ENCODE peak calls at places on chromosome 14, in five cellular contexts. One of them, this sample, is unnamed. For H3K36me3 and H3K4me1, the result is how much of the 10 kb centered on the place peaks cover.

GRCh38 chr14:100580316-100581227 is 6.6 kb downstream of the BEGAIN start:
- DNase-seq in neuronal stem cell: no peak
- DNase-seq in GM23248: no peak
- DNase-seq in naive thymus-derived CD4-positive, alpha-beta T cell: no peak
- DNase-seq in mucosa of descending colon: peak
- DNase-seq in this sample: no peak

GRCh38 chr14:87990687-87991086 is 2.3 kb downstream of the GALC start:
- DNase-seq in neuronal stem cell: no peak
- DNase-seq in GM23248: no peak
- DNase-seq in naive thymus-derived CD4-positive, alpha-beta T cell: no peak
- DNase-seq in mucosa of descending colon: no peak
- DNase-seq in this sample: no peak

GRCh38 chr14:61419201-61419600 is 97.8 kb downstream of the PRKCH start:
- DNase-seq in neuronal stem cell: no peak
- DNase-seq in GM23248: no peak
- DNase-seq in naive thymus-derived CD4-positive, alpha-beta T cell: no peak
- DNase-seq in mucosa of descending colon: no peak
- DNase-seq in this sample: no peak

GRCh38 chr14:80059041-80059440 is 152.3 kb downstream of the DIO2 start:
- DNase-seq in neuronal stem cell: no peak
- DNase-seq in GM23248: no peak
- DNase-seq in naive thymus-derived CD4-positive, alpha-beta T cell: no peak
- DNase-seq in mucosa of descending colon: no peak
- DNase-seq in this sample: no peak

GRCh38 chr14:106346534-106347290 is 820.3 kb downstream of the TMEM121 start:
- DNase-seq in neuronal stem cell: no peak
- DNase-seq in GM23248: no peak
- DNase-seq in naive thymus-derived CD4-positive, alpha-beta T cell: no peak
- DNase-seq in mucosa of descending colon: no peak
- DNase-seq in this sample: no peak

GRCh38 chr14:44901696-44902095 is 60.1 kb downstream of the KLHL28 start:
- DNase-seq in neuronal stem cell: no peak
- DNase-seq in GM23248: no peak
- DNase-seq in naive thymus-derived CD4-positive, alpha-beta T cell: no peak
- DNase-seq in mucosa of descending colon: no peak
- DNase-seq in this sample: no peak

GRCh38 chr14:74080820-74081460 is 3.3 kb downstream of the ALDH6A1 start:
- DNase-seq in neuronal stem cell: no peak
- DNase-seq in GM23248: no peak
- DNase-seq in naive thymus-derived CD4-positive, alpha-beta T cell: no peak
- DNase-seq in mucosa of descending colon: no peak
- DNase-seq in this sample: no peak

GRCh38 chr14:61671086-61671485 is 24.2 kb upstream of the HIF1A start:
- DNase-seq in neuronal stem cell: no peak
- DNase-seq in GM23248: no peak
- DNase-seq in naive thymus-derived CD4-positive, alpha-beta T cell: peak
- DNase-seq in mucosa of descending colon: no peak
- DNase-seq in this sample: no peak

GRCh38 chr14:22877000-22877501 is 5.5 kb downstream of the LRP10 start:
- DNase-seq in neuronal stem cell: no peak
- DNase-seq in GM23248: no peak
- DNase-seq in naive thymus-derived CD4-positive, alpha-beta T cell: no peak
- DNase-seq in mucosa of descending colon: no peak
- DNase-seq in this sample: no peak

GRCh38 chr14:22872833-22873520 is 1.4 kb downstream of the LRP10 start:
- DNase-seq in neuronal stem cell: no peak
- DNase-seq in GM23248: no peak
- DNase-seq in naive thymus-derived CD4-positive, alpha-beta T cell: no peak
- DNase-seq in mucosa of descending colon: no peak
- DNase-seq in this sample: no peak

GRCh38 chr14:22875748-22876319 is 4.3 kb downstream of the LRP10 start:
- DNase-seq in neuronal stem cell: no peak
- DNase-seq in GM23248: no peak
- DNase-seq in naive thymus-derived CD4-positive, alpha-beta T cell: no peak
- DNase-seq in mucosa of descending colon: no peak
- DNase-seq in this sample: no peak

GRCh38 chr14:22871962-22872832 is 657 bp downstream of the LRP10 start:
- DNase-seq in neuronal stem cell: peak
- DNase-seq in GM23248: peak
- DNase-seq in naive thymus-derived CD4-positive, alpha-beta T cell: peak
- DNase-seq in mucosa of descending colon: peak
- DNase-seq in this sample: peak

GRCh38 chr14:22875003-22875747 is 3.6 kb downstream of the LRP10 start:
- DNase-seq in neuronal stem cell: no peak
- DNase-seq in GM23248: no peak
- DNase-seq in naive thymus-derived CD4-positive, alpha-beta T cell: no peak
- DNase-seq in mucosa of descending colon: no peak
- DNase-seq in this sample: no peak
- H3K36me3 ChIP-seq in neuronal stem cell: under half
- H3K36me3 ChIP-seq in GM23248: under half
- H3K36me3 ChIP-seq in naive thymus-derived CD4-positive, alpha-beta T cell: under half
- H3K36me3 ChIP-seq in mucosa of descending colon: under half
- H3K36me3 ChIP-seq in this sample: under half

GRCh38 chr14:22808388-22809209 is 6.6 kb downstream of the SLC7A7 start:
- DNase-seq in neuronal stem cell: no peak
- DNase-seq in GM23248: no peak
- DNase-seq in naive thymus-derived CD4-positive, alpha-beta T cell: no peak
- DNase-seq in mucosa of descending colon: no peak
- DNase-seq in this sample: no peak

GRCh38 chr14:22803575-22803974 is 11.7 kb downstream of the SLC7A7 start:
- DNase-seq in neuronal stem cell: no peak
- DNase-seq in GM23248: no peak
- DNase-seq in naive thymus-derived CD4-positive, alpha-beta T cell: no peak
- DNase-seq in mucosa of descending colon: no peak
- DNase-seq in this sample: no peak

GRCh38 chr14:22802860-22803562 is 12.2 kb downstream of the SLC7A7 start:
- DNase-seq in neuronal stem cell: no peak
- DNase-seq in GM23248: no peak
- DNase-seq in naive thymus-derived CD4-positive, alpha-beta T cell: no peak
- DNase-seq in mucosa of descending colon: no peak
- DNase-seq in this sample: no peak

GRCh38 chr14:22811752-22812151 is 3.5 kb downstream of the SLC7A7 start:
- DNase-seq in neuronal stem cell: no peak
- DNase-seq in GM23248: no peak
- DNase-seq in naive thymus-derived CD4-positive, alpha-beta T cell: no peak
- DNase-seq in mucosa of descending colon: no peak
- DNase-seq in this sample: no peak

DNA sequence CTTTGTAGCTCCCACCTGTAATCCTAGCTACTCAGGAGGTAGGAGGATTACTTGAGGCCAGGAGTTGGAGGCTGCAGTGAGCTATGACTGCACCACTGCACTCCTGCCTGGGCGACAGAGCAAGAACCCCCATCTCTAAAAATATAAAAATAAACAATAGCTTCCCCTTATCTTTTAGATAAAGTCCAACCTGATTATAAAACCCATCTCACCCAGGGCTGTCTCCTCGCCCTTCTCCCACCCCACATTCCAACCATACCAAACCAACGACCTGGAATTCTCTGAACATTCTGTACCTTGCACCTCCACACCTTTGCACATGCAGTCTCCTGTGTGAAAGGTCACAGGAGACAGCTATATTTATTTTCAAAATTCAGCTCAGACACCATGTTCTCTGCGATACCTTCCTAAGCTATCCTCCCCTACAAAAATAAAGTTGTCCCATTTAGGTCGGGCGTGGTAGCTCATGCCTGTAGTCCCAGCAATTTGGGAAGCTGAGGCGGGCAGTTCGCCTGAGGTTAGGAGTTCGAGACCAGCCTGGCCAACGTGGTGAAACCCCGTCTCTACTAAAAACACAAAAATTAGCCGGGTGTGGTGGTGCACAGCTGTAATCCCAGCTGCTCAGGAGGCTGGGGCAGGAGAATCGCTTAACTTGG is 7.7 kb downstream of the SLC7A7 start:
- DNase-seq in neuronal stem cell: no peak
- DNase-seq in GM23248: no peak
- DNase-seq in naive thymus-derived CD4-positive, alpha-beta T cell: no peak
- DNase-seq in mucosa of descending colon: no peak
- DNase-seq in this sample: no peak
- H3K4me1 ChIP-seq in neuronal stem cell: under half
- H3K4me1 ChIP-seq in GM23248: under half
- H3K4me1 ChIP-seq in naive thymus-derived CD4-positive, alpha-beta T cell: under half
- H3K4me1 ChIP-seq in mucosa of descending colon: under half
- H3K4me1 ChIP-seq in this sample: under half

DNA sequence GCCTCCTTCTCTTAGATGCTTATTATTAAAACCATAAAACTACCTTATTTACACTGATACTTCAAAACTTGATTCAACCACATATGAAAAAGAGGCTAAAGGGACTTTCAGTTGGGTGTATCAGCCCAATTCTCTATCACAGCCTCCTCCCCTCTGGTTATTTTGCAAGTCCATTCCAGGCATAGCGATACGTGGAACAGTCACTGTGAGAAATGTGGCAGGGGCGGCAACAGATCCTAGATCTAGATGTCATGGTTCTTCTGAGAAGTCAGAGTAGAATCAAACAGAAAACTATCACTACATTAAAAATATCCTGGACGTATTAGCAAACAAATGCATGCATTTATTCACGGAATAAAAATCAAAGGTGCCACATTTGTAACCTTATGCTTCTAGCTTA is 83.2 kb downstream of the RALGAPA1 start:
- DNase-seq in neuronal stem cell: no peak
- DNase-seq in GM23248: no peak
- DNase-seq in naive thymus-derived CD4-positive, alpha-beta T cell: no peak
- DNase-seq in mucosa of descending colon: no peak
- DNase-seq in this sample: no peak
- H3K36me3 ChIP-seq in neuronal stem cell: under half
- H3K36me3 ChIP-seq in GM23248: under half
- H3K36me3 ChIP-seq in naive thymus-derived CD4-positive, alpha-beta T cell: under half
- H3K36me3 ChIP-seq in mucosa of descending colon: under half
- H3K36me3 ChIP-seq in this sample: half or more

DNA sequence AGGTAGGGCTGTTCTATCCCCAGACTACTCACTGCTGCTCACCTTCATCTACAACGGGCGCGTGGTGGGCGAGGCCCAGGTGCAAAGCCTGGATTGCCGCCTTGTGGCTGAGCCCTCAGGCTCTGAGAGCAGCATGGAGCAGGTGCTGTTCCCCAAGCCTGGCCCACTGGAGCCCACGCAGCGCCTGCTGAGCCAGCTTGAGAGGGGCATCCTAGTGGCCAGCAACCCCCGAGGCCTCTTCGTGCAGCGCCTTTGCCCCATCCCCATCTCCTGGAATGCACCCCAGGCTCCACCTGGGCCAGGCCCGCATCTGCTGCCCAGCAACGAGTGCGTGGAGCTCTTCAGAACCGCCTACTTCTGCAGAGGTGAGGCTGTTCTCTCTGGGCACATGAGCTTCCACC is 3.5 kb downstream of the IRF9 start:
- DNase-seq in neuronal stem cell: no peak
- DNase-seq in GM23248: no peak
- DNase-seq in naive thymus-derived CD4-positive, alpha-beta T cell: no peak
- DNase-seq in mucosa of descending colon: no peak
- DNase-seq in this sample: no peak
- H3K4me1 ChIP-seq in neuronal stem cell: under half
- H3K4me1 ChIP-seq in GM23248: under half
- H3K4me1 ChIP-seq in naive thymus-derived CD4-positive, alpha-beta T cell: under half
- H3K4me1 ChIP-seq in mucosa of descending colon: under half
- H3K4me1 ChIP-seq in this sample: under half

GRCh38 chr14:91190853-91191252 is 53.7 kb downstream of the GPR68 start:
- DNase-seq in neuronal stem cell: no peak
- DNase-seq in GM23248: no peak
- DNase-seq in naive thymus-derived CD4-positive, alpha-beta T cell: no peak
- DNase-seq in mucosa of descending colon: no peak
- DNase-seq in this sample: no peak

GRCh38 chr14:91184559-91184958 is 59.9 kb downstream of the GPR68 start:
- DNase-seq in neuronal stem cell: no peak
- DNase-seq in GM23248: no peak
- DNase-seq in naive thymus-derived CD4-positive, alpha-beta T cell: no peak
- DNase-seq in mucosa of descending colon: no peak
- DNase-seq in this sample: no peak

GRCh38 chr14:91185721-91186120 is 58.8 kb downstream of the GPR68 start:
- DNase-seq in neuronal stem cell: no peak
- DNase-seq in GM23248: peak
- DNase-seq in naive thymus-derived CD4-positive, alpha-beta T cell: no peak
- DNase-seq in mucosa of descending colon: no peak
- DNase-seq in this sample: no peak

GRCh38 chr14:91186515-91187066 is 57.9 kb downstream of the GPR68 start:
- DNase-seq in neuronal stem cell: no peak
- DNase-seq in GM23248: peak
- DNase-seq in naive thymus-derived CD4-positive, alpha-beta T cell: no peak
- DNase-seq in mucosa of descending colon: no peak
- DNase-seq in this sample: no peak

DNA sequence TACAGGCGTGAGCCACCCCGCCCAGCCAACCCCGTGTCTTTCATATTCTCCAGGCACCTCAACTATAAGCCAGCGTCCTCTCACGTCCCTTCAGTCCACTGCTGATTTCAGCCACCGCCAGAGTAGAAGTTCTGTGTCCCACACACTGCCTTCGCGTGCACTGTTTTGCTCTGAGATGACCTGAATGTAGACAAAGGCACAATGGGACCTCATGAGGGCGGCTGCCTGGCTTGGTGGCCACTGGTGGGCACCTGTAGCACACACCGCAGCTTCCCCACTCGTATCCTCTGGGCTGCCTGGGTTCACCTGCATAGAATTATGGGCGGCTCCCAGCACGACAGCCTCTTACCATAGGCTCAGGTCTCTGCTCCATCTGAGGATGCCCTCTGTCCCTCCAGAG is 57.2 kb downstream of the GPR68 start:
- DNase-seq in neuronal stem cell: no peak
- DNase-seq in GM23248: no peak
- DNase-seq in naive thymus-derived CD4-positive, alpha-beta T cell: no peak
- DNase-seq in mucosa of descending colon: no peak
- DNase-seq in this sample: no peak
- H3K36me3 ChIP-seq in neuronal stem cell: half or more
- H3K36me3 ChIP-seq in GM23248: under half
- H3K36me3 ChIP-seq in naive thymus-derived CD4-positive, alpha-beta T cell: under half
- H3K36me3 ChIP-seq in mucosa of descending colon: under half
- H3K36me3 ChIP-seq in this sample: half or more

DNA sequence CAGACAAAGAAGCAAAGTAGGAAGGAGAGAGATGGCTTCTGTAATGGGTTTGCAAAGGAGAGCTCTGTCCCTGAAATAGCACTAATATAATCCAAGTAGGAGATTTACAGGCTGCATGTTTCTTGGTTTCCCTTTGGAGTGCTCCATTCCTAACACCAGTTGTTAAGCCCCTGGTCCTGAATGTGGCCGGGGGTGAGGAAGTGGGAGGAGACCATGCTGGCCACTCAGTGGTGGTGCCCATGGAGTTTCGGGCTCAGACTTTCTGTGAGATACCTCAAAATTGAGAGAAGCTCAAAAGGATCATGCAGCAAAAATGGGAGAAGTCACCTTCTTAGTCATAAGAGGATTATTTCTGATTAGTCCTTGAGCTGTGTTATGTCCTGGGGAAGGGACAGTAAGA is 88.5 kb downstream of the DAD1 start:
- DNase-seq in neuronal stem cell: no peak
- DNase-seq in GM23248: no peak
- DNase-seq in naive thymus-derived CD4-positive, alpha-beta T cell: no peak
- DNase-seq in mucosa of descending colon: no peak
- DNase-seq in this sample: no peak
- H3K4me1 ChIP-seq in neuronal stem cell: under half
- H3K4me1 ChIP-seq in GM23248: under half
- H3K4me1 ChIP-seq in naive thymus-derived CD4-positive, alpha-beta T cell: under half
- H3K4me1 ChIP-seq in mucosa of descending colon: under half
- H3K4me1 ChIP-seq in this sample: under half

This sample was measured in heart right ventricle.